ENCODE peak calls at places on chromosomes 4 and X, in eight cellular contexts. A, I, F, J, O, N, W and L are unnamed samples. For H3K27me3, the result is how much of the 10 kb centered on the place peaks cover.

GRCh38 chr4:65046496-65047101 is 623.7 kb downstream of the EPHA5 start:
- DNase-seq in I (no peak), O (no peak), J (no peak), F (no peak), N (no peak), A (no peak), W (no peak), L (no peak)

GRCh38 chr4:183408791-183409190 is 35.6 kb upstream of the CDKN2AIP start:
- DNase-seq in W (no peak), N (no peak), J (no peak), I (no peak), O (no peak), F (no peak), A (no peak), L (peak)

GRCh38 chrX:91414710-91415109 is 19.9 kb upstream of the PABPC5 start:
- DNase-seq in F (no peak), I (no peak), O (no peak), N (no peak), W (peak), J (no peak), A (peak), L (no peak)

GRCh38 chr4:4837921-4838601 is 21.4 kb upstream of the MSX1 start:
- DNase-seq in I (no peak), N (peak), J (no peak), W (no peak), F (no peak), O (no peak), A (peak), L (no peak)

GRCh38 chr4:178293601-178294000 is 851.4 kb upstream of the AGA start:
- DNase-seq in N (no peak), W (no peak), F (no peak), J (no peak), A (no peak), I (no peak), O (no peak), L (no peak)

GRCh38 chrX:129976441-129976840 is 6.0 kb upstream of the BCORL1 start:
- DNase-seq in N (no peak), F (no peak), I (peak), O (no peak), J (no peak), A (no peak), W (no peak), L (no peak)

GRCh38 chr4:186666750-186667149 is 56.9 kb downstream of the FAT1 start:
- DNase-seq in I (no peak), O (no peak), J (no peak), F (no peak), N (no peak), W (no peak), A (no peak), L (no peak)

GRCh38 chr4:3013839-3014350 is 50.5 kb downstream of the GRK4 start:
- DNase-seq in W (no peak), N (no peak), A (no peak), J (peak), I (no peak), O (no peak), F (no peak), L (no peak)

GRCh38 chrX:56726609-56727008 is 2.4 kb upstream of the NBDY start:
- DNase-seq in W (peak), O (no peak), J (no peak), F (peak), I (peak), A (peak), N (no peak), L (no peak)

GRCh38 chr4:83851261-83852084 is 315.6 kb downstream of the GPAT3 start:
- DNase-seq in F (no peak), O (peak), I (no peak), A (no peak), J (no peak), W (no peak), N (peak), L (no peak)

GRCh38 chrX:117510453-117510852 is 606.2 kb downstream of the KLHL13 start:
- DNase-seq in I (no peak), J (no peak), W (no peak), A (peak), N (no peak), F (no peak), O (no peak), L (no peak)

GRCh38 chr4:168683595-168683994 is 186.7 kb downstream of the PALLD start:
- DNase-seq in J (no peak), A (no peak), N (no peak), O (no peak), W (no peak), F (no peak), I (no peak), L (no peak)

GRCh38 chr4:27861802-27862201 is 1001.2 kb downstream of the STIM2 start:
- DNase-seq in A (no peak), N (no peak), F (no peak), I (peak), J (no peak), W (peak), O (no peak), L (no peak)

GRCh38 chr4:140672366-140672765 is 83.8 kb downstream of the TBC1D9 start:
- DNase-seq in F (no peak), A (no peak), O (no peak), W (no peak), N (no peak), I (no peak), J (no peak), L (no peak)

GRCh38 chr4:2887343-2887742 is 43.7 kb downstream of the ADD1 start:
- DNase-seq in O (no peak), N (no peak), W (no peak), A (no peak), I (no peak), J (no peak), F (no peak), L (no peak)

GRCh38 chr4:32196950-32197688 is 1477.0 kb downstream of the PCDH7 start:
- DNase-seq in F (no peak), J (no peak), N (no peak), W (no peak), O (no peak), A (no peak), I (no peak), L (no peak)

GRCh38 chr4:8699479-8700145 is 107.0 kb downstream of the CPZ start:
- DNase-seq in I (no peak), W (no peak), J (no peak), A (no peak), O (no peak), F (no peak), N (peak), L (no peak)
- H3K27me3 ChIP-seq in I (half or more), W (under half), J (under half), A (under half), O (under half), F (half or more), N (under half), L (under half)

DNA sequence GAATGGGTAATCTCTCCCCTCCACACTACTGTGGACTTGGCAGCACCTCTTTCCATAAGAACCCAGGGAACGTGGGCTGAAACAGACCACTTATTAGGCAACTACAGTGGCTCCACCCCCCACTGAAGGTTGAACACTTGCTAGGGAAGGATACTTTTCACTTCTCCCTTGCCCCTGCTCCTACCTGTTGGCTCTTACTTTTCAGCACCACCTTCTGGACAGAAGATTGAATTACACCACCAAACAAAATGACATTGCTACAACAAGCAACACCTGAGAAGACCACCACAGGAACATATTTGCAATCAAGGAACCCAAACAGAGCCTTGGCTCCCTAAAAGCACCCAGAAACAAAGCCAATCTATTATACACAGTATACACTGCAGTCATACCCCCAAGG is 132.1 kb upstream of the CXCL13 start:
- DNase-seq in J (no peak), A (peak), W (peak), F (peak), O (peak), N (peak), I (peak), L (no peak)
- TF ChIP-seq CTCF in J (peak), A (peak), W (peak), F (peak), O (peak), N (peak), I (peak), L (peak)

GRCh38 chrX:148412006-148412405 is 88.4 kb upstream of the AFF2 start:
- DNase-seq in I (no peak), J (no peak), A (no peak), N (no peak), F (no peak), W (no peak), O (no peak), L (no peak)
- H3K9ac ChIP-seq in I (no peak), J (no peak), A (no peak), N (no peak), F (no peak), W (no peak), O (no peak), L (no peak)

GRCh38 chr4:110119880-110120279 is 78.5 kb downstream of the ELOVL6 start:
- DNase-seq in W (peak), F (no peak), N (no peak), A (no peak), J (no peak), I (no peak), O (no peak), L (no peak)
- H3K27me3 ChIP-seq in W (under half), F (under half), N (under half), A (under half), J (under half), I (under half), O (under half), L (under half)

DNA sequence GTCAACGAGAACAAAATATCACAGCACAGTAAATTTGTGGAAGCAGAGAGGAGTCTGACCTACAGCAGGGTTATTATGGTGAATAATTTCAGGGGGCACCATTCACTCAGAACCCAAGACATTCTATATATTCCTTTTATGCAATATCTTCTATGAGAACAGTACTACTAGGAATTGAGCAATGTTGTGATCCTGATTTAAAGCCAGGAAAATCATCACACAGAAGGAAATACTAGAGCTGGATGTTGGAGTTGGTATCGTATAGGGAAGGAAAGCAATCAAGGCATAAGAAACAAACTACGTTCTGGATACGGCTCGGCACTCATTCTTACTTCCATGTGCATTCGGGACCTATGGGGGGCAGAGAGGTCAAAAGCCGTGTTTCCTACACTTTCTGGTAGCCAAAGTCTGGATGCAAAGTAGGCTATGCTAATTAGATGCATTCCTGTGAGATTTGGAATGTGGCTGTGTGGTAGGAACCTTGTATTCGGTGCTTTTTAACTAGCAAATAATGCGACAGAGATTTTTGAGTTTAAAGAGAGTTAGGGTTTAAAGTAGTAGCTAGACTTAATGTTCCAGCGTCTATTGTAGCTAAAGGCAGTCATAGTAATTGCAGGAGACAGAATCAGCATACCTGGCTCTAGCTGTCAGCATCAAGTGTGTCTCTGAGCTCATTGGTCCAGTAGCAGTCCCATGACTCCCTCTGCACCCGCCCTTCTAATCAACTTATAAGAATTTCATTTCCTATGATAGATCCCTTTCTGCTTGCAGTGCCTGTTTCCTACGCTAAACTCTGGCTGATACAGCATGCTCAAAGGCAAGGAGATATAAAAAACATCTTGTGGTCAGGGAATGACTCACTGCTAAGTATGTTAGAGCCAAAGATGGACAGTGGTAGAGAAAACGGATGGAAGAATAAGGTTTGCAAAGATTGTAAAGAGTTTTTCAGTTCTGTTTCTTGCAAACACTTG is 43.3 kb upstream of the PDGFC start:
- DNase-seq in I (no peak), N (peak), A (peak), W (peak), O (peak), F (no peak), J (no peak), L (no peak)
- TF ChIP-seq CTCF in I (no peak), N (no peak), A (no peak), W (peak), O (no peak), F (no peak), J (no peak), L (no peak)

GRCh38 chr4:153481474-153481873 is 15.3 kb downstream of the TMEM131L start:
- DNase-seq in I (no peak), W (no peak), O (no peak), J (no peak), N (no peak), A (no peak), F (no peak), L (no peak)

GRCh38 chr4:153485860-153486259 is 19.7 kb downstream of the TMEM131L start:
- DNase-seq in I (no peak), A (no peak), F (no peak), N (no peak), J (no peak), W (no peak), O (no peak), L (no peak)

GRCh38 chr4:153486281-153487151 is 20.4 kb downstream of the TMEM131L start:
- DNase-seq in F (no peak), I (no peak), N (peak), A (peak), J (no peak), W (peak), O (peak), L (no peak)

GRCh38 chr4:153485374-153485773 is 19.2 kb downstream of the TMEM131L start:
- DNase-seq in J (no peak), W (no peak), I (no peak), N (no peak), F (no peak), A (no peak), O (no peak), L (no peak)

GRCh38 chr4:153483432-153484418 is 17.6 kb downstream of the TMEM131L start:
- DNase-seq in I (no peak), A (no peak), O (no peak), W (peak), N (no peak), F (no peak), J (no peak), L (no peak)
- H3K9ac ChIP-seq in I (no peak), A (no peak), O (no peak), W (no peak), N (no peak), F (no peak), J (peak), L (no peak)

GRCh38 chr4:54232151-54232688 is 3.1 kb downstream of the PDGFRA start:
- DNase-seq in O (no peak), W (peak), F (no peak), I (no peak), N (no peak), A (peak), J (no peak), L (no peak)
- H3K27me3 ChIP-seq in O (under half), W (under half), F (under half), I (under half), N (under half), A (half or more), J (under half), L (half or more)

GRCh38 chrX:69218407-69218806 is 53.2 kb upstream of the PJA1 start:
- DNase-seq in W (no peak), N (no peak), A (no peak), F (no peak), O (no peak), J (no peak), I (no peak), L (no peak)
- TF ChIP-seq CTCF in W (no peak), N (no peak), A (no peak), F (no peak), O (no peak), J (no peak), I (no peak), L (no peak)

GRCh38 chr4:125323547-125324100 is 8.9 kb downstream of the FAT4 start:
- DNase-seq in W (peak), I (no peak), A (peak), F (no peak), O (no peak), J (no peak), N (no peak), L (no peak)
- H3K9ac ChIP-seq in W (no peak), I (no peak), A (no peak), F (no peak), O (no peak), J (no peak), N (no peak), L (no peak)